ENCODE peak calls at places on chromosomes 11 and 22, in ten cellular contexts. K is uterus, I is heart left ventricle, P is IMR-90, S is vagina, M is breast epithelium, U is ovary, L is HCT116, O is body of pancreas, Y is gastrocnemius medialis. C is an unnamed sample.
A peak's percentile ranks its signal among the peaks of the same experiment; 100 is the strongest.

GRCh38 chr11:20193307-20193706 is 33.0 kb upstream of the DBX1 start:
- DNase-seq in K (no peak), I (no peak), P (no peak), S (no peak), M (no peak), U (no peak), L (no peak), O (no peak), Y (no peak), C (no peak)

GRCh38 chr11:61058583-61059259 is 43.6 kb upstream of the CD5 start:
- DNase-seq in K (no peak), I (no peak), P (no peak), S (no peak), M (no peak), U (no peak), L (no peak), O (no peak), Y (no peak), C (no peak)

GRCh38 chr11:76629133-76629852 is 41.3 kb downstream of the LRRC32 start:
- DNase-seq in K (peak; percentile 37), I (peak; percentile 63), P (peak; percentile 75), S (peak; percentile 77), M (no peak), U (no peak), L (no peak), O (no peak), Y (peak; percentile 47), C (peak; percentile 68)

GRCh38 chr22:31681625-31682345 is 19.8 kb upstream of the PISD start:
- DNase-seq in K (no peak), I (no peak), P (peak; percentile 60), S (no peak), M (no peak), U (peak; percentile 46), L (no peak), O (no peak), Y (no peak), C (peak; percentile 55)

GRCh38 chr11:65559951-65560537 is 1.9 kb upstream of the LTBP3 start:
- DNase-seq in K (no peak), I (no peak), P (peak; percentile 53), S (no peak), M (peak; percentile 74), U (peak; percentile 50), L (peak; percentile 89), O (peak; percentile 56), Y (peak; percentile 62), C (peak; percentile 63)

GRCh38 chr11:34050967-34051348 is 573 bp upstream of the CAPRIN1 start:
- DNase-seq in K (no peak), I (no peak), P (peak; percentile 30), S (no peak), M (no peak), U (no peak), L (no peak), O (no peak), Y (no peak), C (no peak)

GRCh38 chr11:126700773-126701554 is 299.6 kb downstream of the KIRREL3 start:
- DNase-seq in K (no peak), I (no peak), P (peak; percentile 28), S (no peak), M (no peak), U (no peak), L (no peak), O (no peak), Y (no peak), C (no peak)

GRCh38 chr11:118290923-118291322 is 13.6 kb upstream of the CD3E start:
- DNase-seq in K (no peak), I (no peak), P (no peak), S (no peak), M (peak; percentile 26), U (no peak), L (peak; percentile 51), O (peak; percentile 56), Y (no peak), C (peak; percentile 25)

DNA sequence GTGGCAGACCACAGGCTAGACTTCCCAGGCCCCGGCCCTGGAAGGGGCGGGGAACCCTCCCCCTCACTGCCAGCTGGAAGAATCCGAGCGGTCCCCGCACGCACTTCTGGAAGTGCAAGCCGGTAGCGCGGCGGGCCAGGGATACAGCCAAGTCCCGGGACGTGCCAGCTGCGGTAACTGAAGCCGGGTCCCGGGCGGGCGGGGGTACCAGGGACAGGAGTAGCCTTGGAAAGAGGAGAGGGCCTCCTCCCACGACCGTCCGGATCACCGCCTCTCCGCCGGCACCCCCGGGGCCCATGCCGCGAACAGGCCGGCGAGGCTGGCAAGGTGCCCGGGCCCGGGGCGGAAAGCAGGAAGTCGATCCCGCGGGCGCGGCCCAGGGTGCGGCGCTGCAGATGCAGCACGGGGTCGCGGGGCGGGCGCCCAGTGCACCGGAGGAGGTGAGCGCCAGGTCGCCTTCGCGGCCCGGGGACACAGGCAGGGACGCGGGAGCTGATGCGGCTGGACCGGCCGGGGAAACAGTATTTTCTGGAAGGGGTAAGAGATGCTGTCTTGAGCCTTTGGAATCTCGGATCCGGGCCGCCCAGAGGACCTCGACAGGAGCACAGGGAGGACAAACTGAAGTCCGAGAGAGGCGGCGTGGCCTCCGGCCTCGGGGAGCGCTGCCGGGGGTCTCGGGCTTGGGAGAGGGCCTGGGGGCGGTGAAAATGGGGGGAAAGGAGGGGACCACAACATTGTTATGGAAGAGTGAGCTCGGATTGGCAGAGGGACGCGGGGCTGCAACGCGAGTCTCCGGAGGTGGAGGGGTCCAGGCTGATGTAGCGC is 756 bp upstream of the SLC35C1 start:
- DNase-seq in K (peak; percentile 77), I (peak; percentile 90), P (peak; percentile 33), S (no peak), M (peak; percentile 43), U (peak; percentile 88), L (no peak), O (peak; percentile 86), Y (peak; percentile 73), C (peak; percentile 81)
- TF ChIP-seq POLR2A in K (no peak), I (no peak), P (no peak), S (no peak), M (no peak), U (no peak), L (peak; percentile 7), O (peak; percentile 43), Y (no peak), C (no peak)

GRCh38 chr11:93689166-93689734 is 27.8 kb downstream of the CEP295 start:
- DNase-seq in K (no peak), I (no peak), P (no peak), S (no peak), M (no peak), U (no peak), L (no peak), O (no peak), Y (no peak), C (no peak)

GRCh38 chr11:93686812-93687211 is 25.3 kb downstream of the CEP295 start:
- DNase-seq in K (no peak), I (no peak), P (peak; percentile 58), S (no peak), M (no peak), U (no peak), L (no peak), O (no peak), Y (no peak), C (no peak)

GRCh38 chr11:93685196-93685595 is 23.7 kb downstream of the CEP295 start:
- DNase-seq in K (no peak), I (no peak), P (no peak), S (no peak), M (no peak), U (no peak), L (no peak), O (no peak), Y (no peak), C (no peak)

GRCh38 chr11:93686226-93686625 is 24.7 kb downstream of the CEP295 start:
- DNase-seq in K (no peak), I (no peak), P (no peak), S (no peak), M (no peak), U (no peak), L (no peak), O (no peak), Y (no peak), C (no peak)
- H3K27ac ChIP-seq in K (peak overlapping the region; percentile 71), I (peak overlapping the region; percentile 20), P (no peak overlapping the region), S (no peak overlapping the region), M (no peak overlapping the region), U (no peak overlapping the region), L (no peak overlapping the region), O (no peak overlapping the region), Y (peak overlapping the region; percentile 42), C (no peak overlapping the region)

GRCh38 chr11:27363576-27364115 is 631 bp upstream of the CCDC34 start:
- DNase-seq in K (no peak), I (no peak), P (no peak), S (no peak), M (no peak), U (no peak), L (no peak), O (no peak), Y (no peak), C (no peak)

GRCh38 chr11:27367881-27368280 is 4.9 kb upstream of the CCDC34 start:
- DNase-seq in K (no peak), I (no peak), P (no peak), S (no peak), M (no peak), U (no peak), L (no peak), O (no peak), Y (no peak), C (no peak)

GRCh38 chr11:27358306-27358705 is 4.7 kb downstream of the CCDC34 start:
- DNase-seq in K (no peak), I (no peak), P (no peak), S (no peak), M (no peak), U (no peak), L (no peak), O (no peak), Y (no peak), C (no peak)

GRCh38 chr11:27362032-27362431 is 983 bp downstream of the CCDC34 start:
- DNase-seq in K (no peak), I (no peak), P (no peak), S (no peak), M (no peak), U (no peak), L (no peak), O (no peak), Y (no peak), C (no peak)

GRCh38 chr11:27362749-27363575 is at the start of gene CCDC34:
- DNase-seq in K (peak; percentile 88), I (peak; percentile 95), P (peak; percentile 90), S (no peak), M (peak; percentile 87), U (peak; percentile 94), L (peak; percentile 73), O (peak; percentile 94), Y (peak; percentile 78), C (peak; percentile 94)
- TF ChIP-seq POLR2A in K (no peak), I (no peak), P (no peak), S (no peak), M (no peak), U (peak; percentile 6), L (peak; percentile 58), O (peak; percentile 12), Y (no peak), C (peak; percentile 38)

DNA sequence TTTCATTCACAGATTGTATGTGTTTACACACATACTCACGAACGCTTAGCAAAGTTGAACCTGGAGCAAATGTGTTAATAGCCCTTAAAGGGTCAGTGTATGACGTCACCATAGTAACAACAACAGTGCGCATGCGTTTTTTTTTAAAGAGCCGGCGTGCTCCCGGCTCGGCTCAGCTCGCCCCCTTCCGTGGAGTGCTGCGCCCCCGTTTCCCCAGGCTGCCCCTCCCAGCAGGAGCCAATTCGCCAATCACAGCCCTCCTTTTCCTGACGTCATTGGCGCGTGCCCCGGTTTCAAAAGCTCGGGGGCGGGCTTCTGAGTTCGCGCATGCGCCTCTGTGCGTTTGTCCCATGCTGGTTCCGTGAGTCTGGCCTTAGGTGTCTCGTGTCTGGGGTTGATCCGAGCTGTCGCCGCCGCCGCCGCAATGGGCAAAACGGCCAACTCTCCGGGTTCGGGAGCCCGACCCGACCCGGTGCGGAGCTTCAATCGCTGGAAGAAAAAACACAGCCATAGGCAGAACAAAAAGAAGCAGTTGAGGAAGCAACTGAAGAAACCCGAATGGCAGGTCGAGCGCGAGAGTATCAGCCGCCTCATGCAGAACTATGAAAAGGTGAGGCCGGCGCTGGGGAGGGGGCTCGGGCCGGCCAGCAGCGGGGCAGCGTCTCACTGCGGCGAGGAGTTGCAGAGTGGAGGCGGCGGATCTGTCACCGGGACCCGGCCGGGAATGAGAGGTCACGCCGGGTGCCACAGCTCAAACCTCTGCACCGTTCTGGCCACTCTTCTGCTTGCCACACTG is at the start of gene DDX10:
- DNase-seq in K (peak; percentile 99), I (peak; percentile 99), P (peak; percentile 98), S (peak; percentile 99), M (peak; percentile 96), U (peak; percentile 99), L (peak; percentile 97), O (peak; percentile 99), Y (peak; percentile 98), C (peak; percentile 99)
- H3K27ac ChIP-seq in K (peak within 1 kb of the TSS; percentile 67), I (peak within 1 kb of the TSS; percentile 41), P (peak within 1 kb of the TSS; percentile 24), S (peak within 1 kb of the TSS; percentile 51), M (peak within 1 kb of the TSS; percentile 76), U (no peak within 1 kb of the TSS), L (peak within 1 kb of the TSS; percentile 25), O (no peak within 1 kb of the TSS), Y (peak within 1 kb of the TSS; percentile 82), C (no peak within 1 kb of the TSS)

C was measured in adrenal gland.